ENCODE peak calls at places on chromosomes 2 and 18, in five cellular contexts. I is HuH-7.5; M is M059J; Y is heart right ventricle; O is CD8-positive, alpha-beta memory T cell. B is an unnamed sample.

GRCh38 chr2:200593905-200594304 is 8.1 kb downstream of the AOX1 start:
- DNase-seq in I (no peak), O (no peak), Y (no peak), M (peak; percentile 58), B (no peak)

GRCh38 chr2:25250331-25251031 is 82.1 kb upstream of the POMC start:
- DNase-seq in I (no peak), M (no peak), O (no peak), Y (no peak), B (no peak)

GRCh38 chr2:144364988-144365738 is 154.8 kb downstream of the ZEB2 start:
- DNase-seq in O (no peak), M (peak; percentile 92), I (no peak), Y (no peak), B (no peak)

GRCh38 chr2:236309669-236310029 is 45.4 kb upstream of the ASB18 start:
- DNase-seq in I (peak; percentile 39), O (no peak), M (peak; percentile 19), Y (peak; percentile 9), B (no peak)

GRCh38 chr18:79902075-79902474 is 49.4 kb downstream of the SLC66A2 start:
- DNase-seq in M (no peak), O (no peak), I (no peak), Y (no peak), B (no peak)

GRCh38 chr18:55650363-55650870 is 62.4 kb upstream of the TCF4 start:
- DNase-seq in I (no peak), O (no peak), Y (no peak), M (peak; percentile 19), B (no peak)

GRCh38 chr2:95300391-95300938 is 3.3 kb downstream of the KCNIP3 start:
- DNase-seq in Y (no peak), M (peak; percentile 40), I (no peak), O (no peak), B (peak; percentile 29)

GRCh38 chr18:32284284-32284683 is 94.4 kb downstream of the MEP1B start:
- DNase-seq in O (no peak), M (no peak), I (no peak), Y (no peak), B (no peak)

GRCh38 chr2:16035747-16036745 is 95.7 kb downstream of the MYCN start:
- DNase-seq in I (no peak), O (no peak), M (no peak), Y (no peak), B (no peak)